ENCODE peak calls at places on chromosomes 2 and 18, in five cellular contexts. W is neural progenitor cell, D is PC-9, E is MM.1S, P is GM23338. S is an unnamed sample.
A peak's percentile ranks its signal among the peaks of the same experiment; 100 is the strongest.

GRCh38 chr2:216308532-216308931 is 63.8 kb downstream of the MARCHF4 start:
- DNase-seq in W (no peak), D (no peak), E (no peak), P (no peak), S (no peak)

GRCh38 chr2:69489793-69490192 is 52.6 kb upstream of the NFU1 start:
- DNase-seq in W (no peak), D (no peak), E (no peak), P (no peak), S (no peak)

GRCh38 chr18:36411745-36412168 is 114.2 kb downstream of the FHOD3 start:
- DNase-seq in W (peak; percentile 66), D (no peak), E (no peak), P (peak; percentile 90), S (peak; percentile 53)

GRCh38 chr2:85459771-85460170 is 41.3 kb downstream of the SH2D6 start:
- DNase-seq in W (no peak), D (no peak), E (no peak), P (no peak), S (no peak)

GRCh38 chr2:195482050-195482449 is 175.0 kb upstream of the SLC39A10 start:
- DNase-seq in W (no peak), D (no peak), E (no peak), P (no peak), S (peak; percentile 6)

GRCh38 chr2:220748875-220749479 is 823.1 kb downstream of the EPHA4 start:
- DNase-seq in W (peak; percentile 34), D (no peak), E (no peak), P (peak; percentile 26), S (no peak)

GRCh38 chr18:55779711-55780590 is 192.0 kb upstream of the TCF4 start:
- DNase-seq in W (peak; percentile 79), D (no peak), E (no peak), P (peak; percentile 66), S (peak; percentile 71)

GRCh38 chr2:201852878-201853415 is 46.6 kb downstream of the CDK15 start:
- DNase-seq in W (peak; percentile 58), D (no peak), E (peak; percentile 23), P (no peak), S (peak; percentile 27)

GRCh38 chr2:150909613-150910012 is 352.1 kb downstream of the RBM43 start:
- DNase-seq in W (no peak), D (no peak), E (peak; percentile 28), P (peak; percentile 44), S (peak; percentile 12)

GRCh38 chr2:70403267-70404053 is 101.6 kb upstream of the FAM136A start:
- DNase-seq in W (no peak), D (peak; percentile 85), E (no peak), P (peak; percentile 44), S (no peak)

GRCh38 chr2:213016166-213016983 is 135.0 kb downstream of the IKZF2 start:
- DNase-seq in W (no peak), D (no peak), E (no peak), P (no peak), S (no peak)

GRCh38 chr18:54822872-54823845 is 5.1 kb upstream of the RAB27B start:
- DNase-seq in W (no peak), D (peak; percentile 92), E (no peak), P (no peak), S (peak; percentile 92)

GRCh38 chr2:75640621-75641121 is 5.9 kb upstream of the MRPL19 start:
- DNase-seq in W (peak; percentile 69), D (peak; percentile 54), E (peak; percentile 47), P (peak; percentile 71), S (peak; percentile 93)

GRCh38 chr2:51511002-51511401 is 479.1 kb upstream of the NRXN1 start:
- DNase-seq in W (no peak), D (no peak), E (peak; percentile 97), P (no peak), S (no peak)

GRCh38 chr2:145022671-145023330 is 502.9 kb upstream of the ZEB2 start:
- DNase-seq in W (no peak), D (no peak), E (peak; percentile 21), P (no peak), S (peak; percentile 82)

GRCh38 chr18:44840053-44840826 is 159.6 kb downstream of the SETBP1 start:
- DNase-seq in W (no peak), D (no peak), E (no peak), P (no peak), S (no peak)

GRCh38 chr2:132038179-132038882 is 123.4 kb downstream of the ANKRD30BL start:
- DNase-seq in W (peak; percentile 72), D (no peak), E (peak; percentile 9), P (peak; percentile 49), S (peak; percentile 27)

DNA sequence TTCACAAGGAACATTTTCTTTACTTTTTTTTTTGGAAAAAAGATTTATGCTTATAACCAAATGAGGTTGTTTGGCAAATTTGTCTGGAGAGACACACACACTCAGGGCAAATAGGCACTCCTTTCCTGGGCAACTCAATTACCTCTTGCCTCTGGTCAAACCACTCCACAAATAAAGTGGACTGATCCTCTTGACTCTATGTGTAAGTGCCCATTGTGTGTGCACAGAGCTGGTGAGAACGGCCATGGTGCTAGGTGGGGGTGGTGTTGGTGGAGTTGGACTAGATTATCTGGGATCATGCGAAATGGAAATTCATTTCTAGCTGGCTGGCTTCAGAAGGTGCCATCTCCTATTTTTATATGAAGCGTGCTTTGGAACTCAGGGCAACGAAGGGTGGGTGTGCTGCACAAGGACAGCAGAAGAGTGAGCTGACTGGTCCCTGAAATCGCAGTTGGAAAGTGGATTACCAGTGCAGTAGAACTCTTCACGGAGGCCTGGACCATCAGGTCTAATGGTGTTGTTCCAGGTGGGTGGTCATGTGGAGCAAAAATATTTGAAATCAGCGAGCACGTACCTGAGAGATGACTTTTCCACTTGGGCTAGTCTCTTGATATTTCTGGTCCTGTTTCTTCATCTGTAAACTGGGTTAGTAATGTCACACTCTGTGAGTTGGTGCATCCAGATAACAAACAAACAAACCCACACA is 149.9 kb downstream of the RPIA start:
- DNase-seq in W (no peak), D (no peak), E (no peak), P (no peak), S (no peak)
- H3F3A ChIP-seq in W (no peaks in the 10 kb centered on the region), D (no peaks in the 10 kb centered on the region), E (no peaks in the 10 kb centered on the region), P (no peaks in the 10 kb centered on the region), S (no peaks in the 10 kb centered on the region)

GRCh38 chr2:160389875-160390274 is 103.7 kb downstream of the RBMS1 start:
- DNase-seq in W (no peak), D (no peak), E (no peak), P (no peak), S (peak; percentile 74)
- H3F3A ChIP-seq in W (peaks cover 7% of the 10 kb centered on the region), D (peaks cover 4% of the 10 kb centered on the region), E (peaks cover 10% of the 10 kb centered on the region), P (no peaks in the 10 kb centered on the region), S (peaks cover 94% of the 10 kb centered on the region)

GRCh38 chr2:11827547-11827946 is 81.1 kb downstream of the LPIN1 start:
- DNase-seq in W (no peak), D (no peak), E (peak; percentile 21), P (no peak), S (no peak)
- H3F3A ChIP-seq in W (peaks cover 14% of the 10 kb centered on the region), D (peaks cover 42% of the 10 kb centered on the region), E (peaks cover 28% of the 10 kb centered on the region), P (peaks cover 5% of the 10 kb centered on the region), S (peaks cover 28% of the 10 kb centered on the region)

GRCh38 chr2:241748468-241749256 is 14.2 kb downstream of the D2HGDH start:
- DNase-seq in W (no peak), D (no peak), E (no peak), P (no peak), S (no peak)
- H3F3A ChIP-seq in W (no peaks in the 10 kb centered on the region), D (no peaks in the 10 kb centered on the region), E (no peaks in the 10 kb centered on the region), P (no peaks in the 10 kb centered on the region), S (no peaks in the 10 kb centered on the region)

GRCh38 chr2:46705663-46706062 is 209.9 kb downstream of the MCFD2 start:
- DNase-seq in W (no peak), D (no peak), E (no peak), P (no peak), S (peak; percentile 2)

GRCh38 chr2:46704593-46704992 is 211.0 kb downstream of the MCFD2 start:
- DNase-seq in W (no peak), D (no peak), E (no peak), P (peak; percentile 88), S (no peak)

GRCh38 chr2:46708492-46708891 is 207.1 kb downstream of the MCFD2 start:
- DNase-seq in W (no peak), D (no peak), E (no peak), P (peak; percentile 34), S (no peak)

GRCh38 chr2:46707909-46708308 is 207.7 kb downstream of the MCFD2 start:
- DNase-seq in W (no peak), D (no peak), E (no peak), P (no peak), S (no peak)

GRCh38 chr2:46706264-46706983 is 209.2 kb downstream of the MCFD2 start:
- DNase-seq in W (peak; percentile 10), D (no peak), E (no peak), P (no peak), S (peak; percentile 54)
- H3F3A ChIP-seq in W (no peaks in the 10 kb centered on the region), D (no peaks in the 10 kb centered on the region), E (no peaks in the 10 kb centered on the region), P (no peaks in the 10 kb centered on the region), S (peaks cover 87% of the 10 kb centered on the region)

GRCh38 chr2:88843651-88844050 is 152.2 kb downstream of the RPIA start:
- DNase-seq in W (no peak), D (no peak), E (no peak), P (no peak), S (no peak)
- H3F3A ChIP-seq in W (no peaks in the 10 kb centered on the region), D (no peaks in the 10 kb centered on the region), E (no peaks in the 10 kb centered on the region), P (no peaks in the 10 kb centered on the region), S (no peaks in the 10 kb centered on the region)

GRCh38 chr18:77067315-77068061 is 65.1 kb downstream of the MBP start:
- DNase-seq in W (no peak), D (peak; percentile 88), E (no peak), P (no peak), S (peak; percentile 97)

GRCh38 chr18:77065221-77065981 is 67.2 kb downstream of the MBP start:
- DNase-seq in W (no peak), D (peak; percentile 97), E (peak; percentile 18), P (no peak), S (peak; percentile 95)

GRCh38 chr18:77068321-77068841 is 64.2 kb downstream of the MBP start:
- DNase-seq in W (no peak), D (peak; percentile 73), E (no peak), P (no peak), S (peak; percentile 77)

GRCh38 chr18:77066101-77066500 is 66.5 kb downstream of the MBP start:
- DNase-seq in W (no peak), D (no peak), E (no peak), P (no peak), S (no peak)

DNA sequence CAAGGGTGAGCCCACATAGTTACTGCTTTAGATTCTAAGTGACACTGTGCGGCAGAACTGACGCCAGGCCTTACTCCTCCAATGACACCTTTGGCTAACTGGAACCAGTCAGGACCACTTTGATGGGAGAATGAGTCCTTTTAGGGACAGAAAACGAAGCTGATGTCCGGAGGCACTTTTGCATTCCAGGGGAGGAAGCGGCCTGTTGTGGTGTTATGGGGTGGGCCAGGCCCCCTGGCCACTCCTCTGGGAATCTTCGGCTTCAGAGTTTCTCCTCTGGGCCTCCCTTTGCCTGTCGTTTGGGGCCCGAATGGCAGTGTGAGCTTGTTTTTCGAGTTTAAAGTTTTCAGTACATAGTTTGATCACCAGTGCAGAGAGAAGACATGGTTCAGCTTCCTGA is 65.9 kb downstream of the MBP start:
- DNase-seq in W (no peak), D (no peak), E (no peak), P (no peak), S (no peak)
- H3F3A ChIP-seq in W (peaks cover 13% of the 10 kb centered on the region), D (peaks cover 72% of the 10 kb centered on the region), E (peaks cover 17% of the 10 kb centered on the region), P (no peaks in the 10 kb centered on the region), S (peaks cover 58% of the 10 kb centered on the region)

GRCh38 chr2:127355407-127356008 is 32.3 kb downstream of the MAP3K2 start:
- DNase-seq in W (peak; percentile 18), D (no peak), E (peak; percentile 45), P (peak; percentile 75), S (peak; percentile 32)
- H3F3A ChIP-seq in W (no peaks in the 10 kb centered on the region), D (peaks cover 6% of the 10 kb centered on the region), E (no peaks in the 10 kb centered on the region), P (no peaks in the 10 kb centered on the region), S (peaks cover 32% of the 10 kb centered on the region)